ENCODE peak calls at places on chromosomes 12 and 14, in nine cellular contexts. Y, Z, A, B, X, T, U, I and M are unnamed samples.

GRCh38 chr14:99995700-99996356 is 69.4 kb upstream of the EVL start:
- DNase-seq in Y (no peak), Z (peak; percentile 58), A (no peak), B (peak; percentile 36), X (peak; percentile 64), T (peak; percentile 71), U (peak; percentile 64), I (peak; percentile 59), M (peak; percentile 44)

GRCh38 chr14:43894534-43894933 is 612.5 kb downstream of the FSCB start:
- DNase-seq in Y (no peak), Z (no peak), A (no peak), B (no peak), X (peak; percentile 18), T (no peak), U (peak; percentile 7), I (no peak), M (no peak)

GRCh38 chr12:112243255-112243965 is 118.0 kb downstream of the TRAFD1 start:
- DNase-seq in Y (no peak), Z (no peak), A (no peak), B (no peak), X (no peak), T (no peak), U (no peak), I (no peak), M (no peak)

GRCh38 chr14:85580536-85581165 is 50.7 kb downstream of the FLRT2 start:
- DNase-seq in Y (no peak), Z (no peak), A (no peak), B (no peak), X (peak; percentile 63), T (no peak), U (no peak), I (no peak), M (no peak)

GRCh38 chr12:109258607-109259544 is 50.2 kb downstream of the FOXN4 start:
- DNase-seq in Y (no peak), Z (no peak), A (no peak), B (peak; percentile 79), X (no peak), T (no peak), U (no peak), I (no peak), M (no peak)

GRCh38 chr14:96156804-96157760 is 47.6 kb upstream of the BDKRB2 start:
- DNase-seq in Y (no peak), Z (no peak), A (peak; percentile 16), B (no peak), X (no peak), T (peak; percentile 67), U (no peak), I (no peak), M (no peak)

GRCh38 chr12:5733136-5733755 is 211.8 kb downstream of the ANO2 start:
- DNase-seq in Y (no peak), Z (no peak), A (no peak), B (no peak), X (no peak), T (no peak), U (no peak), I (no peak), M (no peak)

GRCh38 chr14:101521306-101521935 is 39.9 kb upstream of the DIO3 start:
- DNase-seq in Y (no peak), Z (no peak), A (peak; percentile 55), B (peak; percentile 45), X (no peak), T (no peak), U (no peak), I (no peak), M (peak; percentile 63)

GRCh38 chr12:19382111-19382526 is 57.2 kb upstream of the AEBP2 start:
- DNase-seq in Y (no peak), Z (no peak), A (no peak), B (no peak), X (peak; percentile 84), T (no peak), U (peak; percentile 25), I (no peak), M (no peak)

GRCh38 chr14:103920981-103921854 is 7.0 kb upstream of the TDRD9 start:
- DNase-seq in Y (peak; percentile 58), Z (peak; percentile 91), A (peak; percentile 85), B (peak; percentile 94), X (peak; percentile 94), T (peak; percentile 96), U (peak; percentile 83), I (peak; percentile 97), M (peak; percentile 82)
- H3K4me1 ChIP-seq in Y (peaks cover 49% of the 10 kb centered on the region), Z (peaks cover 22% of the 10 kb centered on the region), A (no peaks in the 10 kb centered on the region), B (peaks cover 12% of the 10 kb centered on the region), X (peaks cover 4% of the 10 kb centered on the region), T (peaks cover 3% of the 10 kb centered on the region), U (no peaks in the 10 kb centered on the region), I (peaks cover 5% of the 10 kb centered on the region), M (no peaks in the 10 kb centered on the region)

GRCh38 chr14:104724407-104724980 is 465 bp downstream of the ADSS1 start:
- DNase-seq in Y (no peak), Z (peak; percentile 77), A (no peak), B (peak; percentile 83), X (no peak), T (no peak), U (no peak), I (peak; percentile 68), M (peak; percentile 53)

GRCh38 chr14:104725772-104726548 is 1.9 kb downstream of the ADSS1 start:
- DNase-seq in Y (no peak), Z (no peak), A (no peak), B (no peak), X (no peak), T (no peak), U (no peak), I (no peak), M (no peak)

GRCh38 chr14:104728631-104729030 is 4.6 kb downstream of the ADSS1 start:
- DNase-seq in Y (no peak), Z (no peak), A (no peak), B (no peak), X (no peak), T (no peak), U (no peak), I (no peak), M (no peak)

GRCh38 chr14:104724981-104725771 is 1.1 kb downstream of the ADSS1 start:
- DNase-seq in Y (no peak), Z (peak; percentile 65), A (no peak), B (peak; percentile 76), X (peak; percentile 62), T (no peak), U (no peak), I (no peak), M (peak; percentile 44)

DNA sequence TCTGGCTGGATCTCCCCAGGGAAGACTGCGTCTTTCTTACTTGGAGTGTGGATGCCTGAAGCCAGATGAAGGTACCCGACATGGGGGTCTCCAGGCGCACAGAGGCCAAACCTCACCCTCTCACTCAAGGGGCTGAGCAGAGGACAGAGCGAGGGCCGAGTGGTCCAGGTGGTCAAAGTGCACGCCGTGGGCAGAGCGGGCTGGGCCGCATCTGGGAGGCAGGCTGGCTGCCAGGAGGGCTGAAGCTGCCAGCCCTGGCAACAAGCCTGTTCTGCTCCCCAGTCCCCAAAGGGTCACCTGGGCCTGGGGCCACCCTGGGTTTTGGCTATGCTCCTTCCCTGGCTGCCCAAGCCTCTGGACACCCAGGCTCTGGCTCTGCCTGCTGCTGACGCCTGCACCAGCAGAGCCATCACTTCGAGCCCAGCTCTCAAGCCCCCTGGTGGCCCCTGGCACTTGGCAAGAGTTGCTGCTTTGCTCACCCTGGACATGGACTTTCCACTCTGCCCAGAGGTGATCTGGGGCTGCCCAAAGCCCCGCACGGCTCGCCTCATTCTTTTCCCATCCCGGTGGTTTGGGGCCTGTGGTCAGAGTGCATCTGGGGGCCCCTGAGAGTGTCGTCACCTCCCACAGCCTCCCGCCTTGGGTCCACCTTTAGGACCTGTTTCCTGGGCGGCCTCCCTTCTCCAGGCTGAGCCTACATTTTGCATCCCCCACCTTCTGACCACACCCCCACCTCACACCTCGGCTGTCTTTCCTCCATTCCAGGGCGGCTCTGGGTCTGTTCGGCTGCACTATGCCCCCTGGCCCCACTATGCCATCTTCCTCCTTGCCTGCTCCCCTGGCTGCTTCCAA is 2.8 kb downstream of the ADSS1 start:
- DNase-seq in Y (no peak), Z (no peak), A (no peak), B (no peak), X (no peak), T (peak; percentile 51), U (no peak), I (no peak), M (no peak)
- TF ChIP-seq CTCF in Y (no peak), Z (no peak), A (no peak), B (no peak), X (no peak), T (peak; percentile 49), U (no peak), I (no peak), M (no peak)

GRCh38 chr12:120914794-120915193 is 10.6 kb upstream of the SPPL3 start:
- DNase-seq in Y (no peak), Z (no peak), A (no peak), B (no peak), X (no peak), T (no peak), U (no peak), I (no peak), M (no peak)

GRCh38 chr12:120903818-120904773 is at the start of gene SPPL3:
- DNase-seq in Y (peak; percentile 59), Z (peak; percentile 93), A (peak; percentile 84), B (peak; percentile 94), X (peak; percentile 93), T (peak; percentile 97), U (peak; percentile 87), I (peak; percentile 97), M (peak; percentile 92)

GRCh38 chr12:120905856-120906384 is 1.8 kb upstream of the SPPL3 start:
- DNase-seq in Y (no peak), Z (no peak), A (no peak), B (no peak), X (no peak), T (peak; percentile 70), U (no peak), I (no peak), M (no peak)

GRCh38 chr12:120909633-120910318 is 5.6 kb upstream of the SPPL3 start:
- DNase-seq in Y (no peak), Z (no peak), A (no peak), B (no peak), X (no peak), T (no peak), U (no peak), I (no peak), M (no peak)
- H3K4me1 ChIP-seq in Y (peaks cover 93% of the 10 kb centered on the region), Z (no peaks in the 10 kb centered on the region), A (peaks cover 9% of the 10 kb centered on the region), B (peaks cover 16% of the 10 kb centered on the region), X (peaks cover 5% of the 10 kb centered on the region), T (peaks cover 5% of the 10 kb centered on the region), U (no peaks in the 10 kb centered on the region), I (no peaks in the 10 kb centered on the region), M (no peaks in the 10 kb centered on the region)

GRCh38 chr12:54341901-54342300 is 17.0 kb downstream of the COPZ1 start:
- DNase-seq in Y (no peak), Z (no peak), A (no peak), B (no peak), X (no peak), T (no peak), U (no peak), I (no peak), M (no peak)
- TF ChIP-seq CTCF in Y (no peak), Z (no peak), A (no peak), B (no peak), X (no peak), T (no peak), U (no peak), I (no peak), M (no peak)

GRCh38 chr12:54975875-54976274 is 8.7 kb downstream of the TESPA1 start:
- DNase-seq in Y (no peak), Z (no peak), A (no peak), B (no peak), X (no peak), T (no peak), U (no peak), I (no peak), M (no peak)
- H3K4me1 ChIP-seq in Y (no peaks in the 10 kb centered on the region), Z (peaks cover 6% of the 10 kb centered on the region), A (no peaks in the 10 kb centered on the region), B (no peaks in the 10 kb centered on the region), X (no peaks in the 10 kb centered on the region), T (no peaks in the 10 kb centered on the region), U (no peaks in the 10 kb centered on the region), I (no peaks in the 10 kb centered on the region), M (no peaks in the 10 kb centered on the region)